ENCODE peak calls at places on chromosomes 4 and X, in five cellular contexts. O is Calu3, D is cardiac muscle cell, L is RWPE1, I is A549. T is an unnamed sample.

GRCh38 chrX:136754641-136755040 is 26.1 kb downstream of the ARHGEF6 start:
- DNase-seq in O (no peak), I (no peak), L (no peak), D (peak), T (no peak)

GRCh38 chrX:65932173-65933084 is 107.5 kb downstream of the VSIG4 start:
- DNase-seq in L (peak), D (no peak), O (peak), I (peak), T (no peak)

GRCh38 chr4:17168571-17168970 is 270.1 kb upstream of the LDB2 start:
- DNase-seq in O (no peak), I (no peak), D (peak), L (no peak), T (no peak)

GRCh38 chrX:103520391-103520790 is 1.1 kb upstream of the RAB40A start:
- DNase-seq in O (no peak), I (no peak), D (peak), L (no peak), T (no peak)

GRCh38 chrX:15947648-15948317 is 93.2 kb upstream of the AP1S2 start:
- DNase-seq in O (peak), L (peak), D (peak), I (peak), T (no peak)

GRCh38 chr4:113468165-113469022 is 293.1 kb downstream of the CAMK2D start:
- DNase-seq in D (peak), L (peak), O (peak), I (peak), T (no peak)

GRCh38 chrX:3743821-3744439 is 30.5 kb upstream of the PRKX start:
- DNase-seq in L (no peak), D (no peak), O (no peak), I (no peak), T (no peak)

GRCh38 chr4:154507170-154507569 is 15.6 kb upstream of the DCHS2 start:
- DNase-seq in D (no peak), O (peak), L (peak), I (no peak), T (no peak)

GRCh38 chr4:53116959-53117358 is 248.9 kb downstream of the SCFD2 start:
- DNase-seq in L (no peak), I (no peak), D (peak), O (no peak), T (no peak)

GRCh38 chr4:129545599-129546278 is 449.8 kb downstream of the C4orf33 start:
- DNase-seq in D (peak), I (peak), O (peak), L (no peak), T (no peak)

GRCh38 chrX:30935985-30936384 is 46.9 kb upstream of the TAB3 start:
- DNase-seq in D (peak), O (peak), L (peak), I (peak), T (no peak)

GRCh38 chrX:19836337-19836736 is 51.1 kb downstream of the SH3KBP1 start:
- DNase-seq in O (no peak), L (no peak), I (no peak), D (no peak), T (no peak)

GRCh38 chrX:9163153-9163790 is 129.3 kb upstream of the FAM9B start:
- DNase-seq in L (no peak), I (peak), D (peak), O (no peak), T (no peak)

GRCh38 chr4:48913346-48913745 is 6.8 kb upstream of the OCIAD2 start:
- DNase-seq in L (peak), D (peak), O (no peak), I (peak), T (no peak)

GRCh38 chr4:128787509-128788311 is 21.8 kb upstream of the JADE1 start:
- DNase-seq in D (peak), O (no peak), I (no peak), L (no peak), T (no peak)

DNA sequence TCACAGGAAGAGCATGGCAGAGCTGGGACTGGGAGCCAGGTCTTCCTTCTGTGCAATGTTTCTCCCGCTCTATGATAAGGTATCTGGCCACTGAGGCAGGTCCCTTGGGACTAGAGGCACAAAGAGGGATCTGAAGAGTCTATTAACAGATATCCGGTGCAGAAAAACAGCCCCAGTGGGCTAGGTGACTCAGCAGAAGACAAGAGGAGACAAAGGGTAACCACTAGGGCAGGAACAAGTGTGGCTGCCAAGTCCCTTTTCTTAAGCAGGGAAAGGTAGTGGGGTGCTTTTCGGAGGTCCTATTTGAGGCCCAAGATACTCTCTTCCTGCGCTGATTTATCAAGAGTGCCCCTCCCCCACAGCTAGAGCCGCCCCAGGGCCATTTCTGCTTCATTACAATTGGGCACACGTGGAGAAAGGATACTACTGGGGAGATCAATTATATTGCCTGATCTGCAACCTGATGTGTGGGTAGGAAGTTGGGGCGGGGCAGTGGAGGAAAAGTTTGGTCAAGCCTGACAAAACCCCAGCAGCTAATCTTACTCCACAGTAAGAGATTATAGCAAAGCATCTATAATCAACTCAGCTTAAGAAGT is at the start of gene DGAT2L6:
- DNase-seq in L (no peak), O (no peak), I (no peak), D (no peak), T (no peak)
- TF ChIP-seq CTCF in L (no peak), O (no peak), I (no peak), D (no peak), T (no peak)

GRCh38 chrX:71573591-71573990 is 4.6 kb upstream of the GCNA start:
- DNase-seq in D (no peak), L (no peak), O (no peak), I (no peak), T (no peak)
- TF ChIP-seq CTCF in D (no peak), L (no peak), O (no peak), I (no peak), T (no peak)

GRCh38 chr4:70768301-70768948 is 46.7 kb downstream of the RUFY3 start:
- DNase-seq in I (no peak), D (no peak), O (no peak), L (no peak), T (no peak)

GRCh38 chr4:70761276-70761816 is 39.6 kb downstream of the RUFY3 start:
- DNase-seq in I (no peak), D (no peak), L (no peak), O (no peak), T (no peak)

GRCh38 chr4:70759627-70760026 is 37.9 kb downstream of the RUFY3 start:
- DNase-seq in O (no peak), D (no peak), L (no peak), I (no peak), T (no peak)

GRCh38 chr4:70765368-70765767 is 43.6 kb downstream of the RUFY3 start:
- DNase-seq in L (no peak), I (no peak), O (no peak), D (no peak), T (no peak)
- TF ChIP-seq CTCF in L (no peak), I (no peak), O (no peak), D (no peak), T (no peak)

GRCh38 chr4:24793219-24794005 is 2.0 kb upstream of the SOD3 start:
- DNase-seq in O (peak), I (peak), L (peak), D (no peak), T (no peak)
- TF ChIP-seq CTCF in O (no peak), I (peak), L (peak), D (peak), T (no peak)

GRCh38 chrX:129461801-129462456 is 61.4 kb downstream of the SMARCA1 start:
- DNase-seq in D (no peak), I (no peak), O (no peak), L (no peak), T (no peak)

GRCh38 chrX:129462707-129463106 is 60.6 kb downstream of the SMARCA1 start:
- DNase-seq in I (no peak), L (no peak), D (no peak), O (no peak), T (no peak)
- TF ChIP-seq CTCF in I (peak), L (no peak), D (peak), O (no peak), T (no peak)

GRCh38 chrX:78388663-78389062 is 61.3 kb upstream of the CYSLTR1 start:
- DNase-seq in D (no peak), I (no peak), L (no peak), O (no peak), T (no peak)

GRCh38 chrX:78383594-78383993 is 56.2 kb upstream of the CYSLTR1 start:
- DNase-seq in I (no peak), D (no peak), L (no peak), O (no peak), T (no peak)

GRCh38 chrX:78378476-78379115 is 51.2 kb upstream of the CYSLTR1 start:
- DNase-seq in I (no peak), D (peak), L (no peak), O (no peak), T (no peak)

GRCh38 chrX:78387364-78387763 is 60.0 kb upstream of the CYSLTR1 start:
- DNase-seq in D (no peak), O (no peak), L (no peak), I (no peak), T (no peak)

GRCh38 chrX:78384486-78384885 is 57.1 kb upstream of the CYSLTR1 start:
- DNase-seq in O (no peak), D (no peak), I (no peak), L (no peak), T (no peak)
- TF ChIP-seq CTCF in O (no peak), D (no peak), I (no peak), L (no peak), T (no peak)

GRCh38 chr4:66974665-66975064 is 570.6 kb downstream of the CENPC start:
- DNase-seq in D (no peak), I (no peak), O (peak), L (peak), T (no peak)

DNA sequence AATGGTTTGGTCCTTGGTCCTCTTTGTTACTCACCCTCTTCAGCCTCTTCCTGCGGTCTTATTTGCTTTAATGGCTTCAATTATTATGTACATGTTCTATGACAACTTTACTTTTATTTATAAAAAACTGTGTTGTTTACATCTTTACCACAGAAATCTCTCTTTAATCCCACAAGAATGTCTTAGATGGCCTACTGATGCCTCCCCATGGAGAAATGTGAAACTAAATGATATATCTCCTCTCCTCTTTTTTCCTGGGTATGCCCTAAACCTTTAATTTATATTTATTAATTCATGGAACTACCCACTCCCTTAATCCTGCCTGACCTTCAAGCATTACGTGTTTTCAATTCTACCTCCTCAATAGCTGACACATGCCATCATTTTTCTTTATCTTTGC is 573.2 kb downstream of the CENPC start:
- DNase-seq in L (no peak), O (no peak), D (no peak), I (no peak), T (no peak)
- TF ChIP-seq CTCF in L (no peak), O (no peak), D (no peak), I (no peak), T (no peak)